ENCODE peak calls at places on chromosome 17, in four cellular contexts. Z is IMR-90, V is GM12878, A is neuronal stem cell. P is an unnamed sample. For H3K27me3, the result is how much of the 10 kb centered on the place peaks cover.

GRCh38 chr17:7046127-7046724 is 2.3 kb upstream of the SLC16A11 start:
- DNase-seq in A (no peak), Z (no peak), V (no peak), P (peak)

GRCh38 chr17:38891441-38891840 is 21.6 kb downstream of the LASP1 start:
- DNase-seq in V (no peak), Z (no peak), A (no peak), P (no peak)

GRCh38 chr17:11351479-11351878 is 110.5 kb downstream of the SHISA6 start:
- DNase-seq in V (no peak), A (no peak), Z (no peak), P (no peak)

GRCh38 chr17:45282683-45283644 is 21.1 kb upstream of the SPATA32 start:
- DNase-seq in V (no peak), Z (peak), A (no peak), P (peak)

GRCh38 chr17:66725956-66726355 is 109.0 kb upstream of the CACNG5 start:
- DNase-seq in V (no peak), A (no peak), Z (no peak), P (no peak)

GRCh38 chr17:79305831-79306687 is 231.4 kb downstream of the ENGASE start:
- DNase-seq in V (no peak), Z (no peak), A (no peak), P (peak)

GRCh38 chr17:5364156-5364555 is 55.3 kb downstream of the NUP88 start:
- DNase-seq in Z (peak), V (no peak), A (no peak), P (peak)

GRCh38 chr17:78132086-78132676 is 1.6 kb downstream of the TMC8 start:
- DNase-seq in V (no peak), A (no peak), Z (no peak), P (no peak)

GRCh38 chr17:45397796-45398195 is 34.9 kb downstream of the ARHGAP27 start:
- DNase-seq in A (no peak), Z (no peak), V (no peak), P (no peak)

GRCh38 chr17:74748529-74749261 is at the start of gene NHERF1:
- DNase-seq in Z (peak), V (peak), A (peak), P (peak)

GRCh38 chr17:33520404-33521032 is 227.4 kb upstream of the ASIC2 start:
- DNase-seq in Z (peak), V (no peak), A (peak), P (peak)

GRCh38 chr17:30263552-30264333 is 28.0 kb downstream of the BLMH start:
- DNase-seq in V (no peak), Z (peak), A (no peak), P (peak)

GRCh38 chr17:78529871-78530670 is 47.1 kb downstream of the DNAH17 start:
- DNase-seq in V (no peak), A (no peak), Z (no peak), P (no peak)

GRCh38 chr17:34386925-34387550 is 24.0 kb upstream of the CCL1 start:
- DNase-seq in Z (peak), A (no peak), V (no peak), P (no peak)

GRCh38 chr17:30565073-30565935 is 88.1 kb downstream of the GOSR1 start:
- DNase-seq in A (no peak), Z (no peak), V (no peak), P (no peak)

GRCh38 chr17:64706224-64707076 is 44.3 kb upstream of the SMURF2 start:
- DNase-seq in Z (no peak), A (no peak), V (no peak), P (no peak)

GRCh38 chr17:48610282-48611211 is at the start of gene HOXB7:
- DNase-seq in V (no peak), A (no peak), Z (peak), P (peak)

GRCh38 chr17:49545007-49545660 is 30.5 kb upstream of the NXPH3 start:
- DNase-seq in V (no peak), A (no peak), Z (no peak), P (no peak)

GRCh38 chr17:37490638-37491614 is 1.2 kb downstream of the DUSP14 start:
- DNase-seq in A (peak), V (no peak), Z (peak), P (peak)

GRCh38 chr17:40062347-40063033 is at the start of gene THRA:
- DNase-seq in A (no peak), V (no peak), Z (peak), P (peak)

GRCh38 chr17:61895391-61895790 is 32.1 kb upstream of the BRIP1 start:
- DNase-seq in Z (no peak), V (no peak), A (no peak), P (no peak)

GRCh38 chr17:29149431-29150064 is 30.6 kb downstream of the MYO18A start:
- DNase-seq in A (no peak), V (no peak), Z (peak), P (no peak)

GRCh38 chr17:46818929-46819859 is 702 bp upstream of the WNT3 start:
- DNase-seq in V (no peak), Z (no peak), A (peak), P (peak)

GRCh38 chr17:41144846-41145245 is 4.5 kb upstream of the KRTAP4-6 start:
- DNase-seq in A (no peak), Z (no peak), V (no peak), P (no peak)

GRCh38 chr17:36034127-36034526 is 16.4 kb upstream of the CCL23 start:
- DNase-seq in V (peak), Z (no peak), A (no peak), P (no peak)

GRCh38 chr17:63699638-63700527 is at the start of gene LIMD2:
- DNase-seq in Z (no peak), A (peak), V (no peak), P (peak)

DNA sequence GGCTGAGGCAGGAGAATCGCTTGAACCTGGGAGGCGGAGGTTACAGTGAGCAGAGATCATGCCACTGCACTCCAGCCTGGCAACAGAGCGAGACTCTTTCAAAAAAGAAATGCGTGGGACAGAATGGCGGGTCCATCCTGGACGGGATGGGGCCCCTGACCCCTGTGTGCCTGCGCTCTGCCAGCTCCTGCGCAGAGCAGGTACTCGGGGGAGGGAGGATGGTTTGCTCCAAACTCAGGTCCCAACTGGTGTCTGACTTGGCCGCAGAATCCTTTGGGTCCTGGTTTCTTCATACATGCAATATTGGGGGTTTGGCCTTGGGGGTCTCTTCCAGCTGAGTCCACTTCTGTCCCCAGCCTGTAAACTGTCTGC is 10.4 kb downstream of the CHMP6 start:
- DNase-seq in A (no peak), V (no peak), Z (no peak), P (no peak)
- H3K4me2 ChIP-seq in A (no peak), V (no peak), Z (no peak), P (no peak)

DNA sequence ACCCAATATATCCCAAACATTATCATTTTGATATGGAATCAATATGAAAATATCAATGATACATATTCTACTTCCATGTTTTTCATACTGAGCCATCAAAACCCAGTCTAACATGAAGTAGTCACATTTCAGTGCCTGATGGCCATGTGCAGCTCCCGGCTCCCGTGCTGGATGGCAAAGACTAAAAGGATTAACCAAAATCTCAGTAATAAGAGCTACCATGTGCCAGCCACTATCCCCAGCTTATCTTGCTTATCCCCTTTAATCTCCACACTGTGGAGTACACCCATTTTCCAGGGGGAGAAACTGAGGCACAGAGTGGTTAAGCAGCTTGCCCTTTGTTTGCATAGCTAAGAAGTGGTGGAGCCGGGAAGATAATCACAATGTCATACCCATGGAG is 9.2 kb downstream of the CD300LG start:
- DNase-seq in A (no peak), Z (no peak), V (no peak), P (no peak)
- H3K27me3 ChIP-seq in A (under half), Z (half or more), V (under half), P (under half)

GRCh38 chr17:68600123-68600880 is 865 bp downstream of the FAM20A start:
- DNase-seq in V (no peak), A (peak), Z (no peak), P (peak)

GRCh38 chr17:68601565-68602266 is 549 bp upstream of the FAM20A start:
- DNase-seq in Z (no peak), V (no peak), A (no peak), P (no peak)

GRCh38 chr17:68599873-68600122 is 1.4 kb downstream of the FAM20A start:
- DNase-seq in Z (no peak), A (no peak), V (no peak), P (no peak)

GRCh38 chr17:68602267-68602644 is 1.1 kb upstream of the FAM20A start:
- DNase-seq in A (no peak), Z (no peak), V (no peak), P (peak)

DNA sequence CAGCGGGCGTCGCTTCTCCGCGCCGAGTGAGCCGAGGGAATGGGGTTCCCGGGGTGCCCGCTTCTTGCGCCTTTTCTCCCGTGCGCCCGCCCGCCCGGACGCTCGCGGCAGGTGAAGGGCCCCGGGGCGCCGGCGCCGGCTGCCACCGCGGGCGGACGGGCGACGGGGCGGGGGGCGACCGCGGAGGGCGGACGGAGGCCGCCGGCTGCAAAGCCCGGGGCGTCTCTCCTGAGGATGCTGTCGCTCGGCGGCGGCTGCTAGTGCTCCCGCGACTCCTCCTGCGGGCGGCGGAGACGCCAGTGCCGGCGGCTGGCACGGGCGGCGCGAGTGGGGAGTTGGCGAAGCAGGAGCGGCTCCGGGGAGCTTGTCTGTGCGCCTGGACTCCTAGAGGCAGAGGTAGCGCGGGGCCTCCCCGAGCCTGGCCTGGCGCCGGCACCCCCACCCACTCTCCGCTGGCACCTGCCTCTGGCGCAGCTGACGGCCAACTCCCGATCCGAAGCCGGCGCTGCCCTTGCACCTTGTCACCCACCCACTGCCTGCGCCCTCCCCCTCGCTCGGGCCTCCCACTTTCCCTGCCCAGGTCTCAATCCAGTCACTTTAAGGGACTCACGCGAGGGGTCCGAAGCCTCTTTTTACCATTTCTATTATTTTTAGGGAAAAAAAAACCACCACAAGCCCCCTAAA is at the start of gene FAM20A:
- DNase-seq in V (no peak), Z (no peak), A (no peak), P (no peak)
- H3K4me2 ChIP-seq in V (peak), Z (peak), A (peak), P (peak)

DNA sequence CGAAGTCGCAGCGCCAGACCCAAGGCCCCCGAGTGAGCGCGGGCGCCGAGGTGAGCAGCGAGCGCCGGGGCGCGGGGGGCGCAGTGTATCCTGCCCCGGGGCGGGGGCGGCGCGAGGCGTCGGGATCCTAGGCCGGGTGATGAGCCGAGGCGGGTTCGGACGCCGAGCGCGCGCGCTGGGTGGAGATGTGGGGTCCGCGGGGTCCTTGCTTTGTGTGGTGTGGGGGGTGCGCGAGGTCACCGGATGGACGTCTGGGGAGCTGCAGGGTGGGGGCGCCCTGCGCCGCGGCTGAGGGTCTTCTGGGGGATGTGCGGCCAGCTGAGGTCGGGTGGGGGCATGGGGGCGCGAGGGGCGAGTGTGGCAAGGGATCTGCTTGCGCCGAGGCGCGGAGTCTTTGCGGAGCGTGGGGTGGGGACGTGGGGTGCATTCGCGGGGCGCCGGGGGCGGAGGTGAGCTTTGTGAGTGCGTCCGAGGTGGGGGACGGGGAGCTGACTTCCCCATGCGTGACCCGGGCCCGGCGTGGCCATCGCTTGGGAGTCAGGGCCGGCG is 560 bp downstream of the RAI1 start:
- DNase-seq in Z (no peak), V (no peak), A (no peak), P (no peak)
- H3K27me3 ChIP-seq in Z (under half), V (under half), A (under half), P (under half)

GRCh38 chr17:43846221-43846712 is 709 bp upstream of the CD300LG start:
- DNase-seq in V (no peak), Z (peak), A (peak), P (peak)
- H3K4me2 ChIP-seq in V (no peak), Z (no peak), A (no peak), P (no peak)

GRCh38 chr17:3739422-3740124 is 15.9 kb downstream of the HASPIN start:
- DNase-seq in A (no peak), V (no peak), Z (no peak), P (no peak)
- H3K27me3 ChIP-seq in A (under half), V (under half), Z (under half), P (under half)

GRCh38 chr17:54771409-54771808 is 129.2 kb upstream of the TOM1L1 start:
- DNase-seq in V (no peak), Z (no peak), A (no peak), P (no peak)
- H3K4me2 ChIP-seq in V (no peak), Z (no peak), A (no peak), P (no peak)

GRCh38 chr17:57773557-57773956 is 28.5 kb upstream of the CCDC182 start:
- DNase-seq in Z (no peak), V (no peak), A (no peak), P (no peak)
- H3K27me3 ChIP-seq in Z (under half), V (under half), A (under half), P (under half)

DNA sequence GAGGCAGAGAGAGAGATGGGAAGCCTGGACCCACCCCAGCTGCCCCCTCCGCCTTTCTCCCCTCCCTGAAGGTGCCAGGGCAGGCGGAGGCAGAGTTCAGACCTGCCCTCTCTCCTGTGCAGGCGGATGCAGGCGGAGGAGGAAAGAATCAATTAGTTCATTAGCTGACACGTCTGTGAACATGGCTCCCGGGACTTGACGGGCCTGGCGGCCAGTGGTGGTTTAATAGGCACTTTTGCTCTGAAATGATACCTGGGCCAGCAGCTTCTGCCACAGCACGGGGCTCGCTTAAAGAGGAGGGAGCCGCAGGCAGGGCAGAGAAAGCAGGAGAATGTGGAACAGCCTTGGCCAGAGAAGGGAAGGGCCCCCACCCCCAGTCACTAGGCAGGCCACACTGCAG is 98.1 kb downstream of the SDK2 start:
- DNase-seq in A (no peak), Z (no peak), V (no peak), P (no peak)
- H3K4me2 ChIP-seq in A (no peak), Z (no peak), V (no peak), P (no peak)

P was measured in trophoblast cell.